ENCODE peak calls at places on chromosomes 16 and 17, in nine cellular contexts. G, T, E, Q, H, A, Y, U and S are unnamed samples.

GRCh38 chr17:72609501-72609900 is 483.0 kb downstream of the SLC39A11 start:
- DNase-seq in G (no peak), Q (peak), U (no peak), H (no peak), T (no peak), E (no peak), Y (no peak), A (no peak), S (no peak)

GRCh38 chr17:2929881-2930533 is 133.4 kb downstream of the OR1D5 start:
- DNase-seq in U (peak), Y (no peak), A (peak), E (peak), G (peak), T (peak), H (peak), Q (peak), S (no peak)

GRCh38 chr16:3787924-3788661 is 70.8 kb upstream of the TRAP1 start:
- DNase-seq in Q (no peak), E (no peak), A (no peak), U (no peak), T (no peak), G (no peak), Y (no peak), H (no peak), S (no peak)

GRCh38 chr16:70467113-70467512 is 12.7 kb downstream of the FCSK start:
- DNase-seq in A (no peak), E (no peak), Y (no peak), Q (no peak), U (no peak), T (no peak), G (no peak), H (no peak), S (no peak)

GRCh38 chr17:56866076-56866475 is 32.1 kb downstream of the DGKE start:
- DNase-seq in U (no peak), E (no peak), T (no peak), Y (no peak), G (no peak), Q (no peak), A (no peak), H (no peak), S (no peak)

GRCh38 chr17:32298721-32299578 is 33.3 kb downstream of the RHBDL3 start:
- DNase-seq in E (no peak), T (no peak), H (no peak), G (no peak), U (no peak), Q (no peak), Y (no peak), A (no peak), S (no peak)

GRCh38 chr17:30920282-30920681 is 1.5 kb upstream of the ADAP2 start:
- DNase-seq in Y (no peak), G (no peak), H (peak), T (no peak), A (peak), Q (peak), U (no peak), E (no peak), S (no peak)

GRCh38 chr17:69975808-69976207 is 99.2 kb upstream of the KCNJ16 start:
- DNase-seq in U (no peak), H (no peak), A (no peak), T (no peak), G (no peak), E (no peak), Y (no peak), Q (no peak), S (no peak)

GRCh38 chr16:25194285-25194878 is 22.4 kb upstream of the AQP8 start:
- DNase-seq in A (no peak), U (no peak), Q (no peak), Y (no peak), T (no peak), G (no peak), E (no peak), H (no peak), S (no peak)

GRCh38 chr17:56358651-56359050 is 205.4 kb downstream of the ANKFN1 start:
- DNase-seq in Q (no peak), T (no peak), U (no peak), A (no peak), H (no peak), G (no peak), E (no peak), Y (no peak), S (no peak)